ENCODE peak calls at places on chromosomes 13 and 19, in ten cellular contexts. One of them, this sample, is unnamed.

GRCh38 chr13:39364797-39365468 is 238.1 kb downstream of the LHFPL6 start:
- DNase-seq in breast epithelium: no peak
- DNase-seq in IMR-90: peak; percentile 48
- DNase-seq in GM12878: no peak
- DNase-seq in ovary: no peak
- DNase-seq in tibial nerve: no peak
- DNase-seq in suprapubic skin: no peak
- DNase-seq in transverse colon: no peak
- DNase-seq in endothelial cell of umbilical vein: no peak
- DNase-seq in uterus: no peak
- DNase-seq in this sample: no peak

GRCh38 chr13:25196971-25197370 is 24.9 kb upstream of the AMER2 start:
- DNase-seq in breast epithelium: no peak
- DNase-seq in IMR-90: no peak
- DNase-seq in GM12878: no peak
- DNase-seq in ovary: no peak
- DNase-seq in tibial nerve: no peak
- DNase-seq in suprapubic skin: no peak
- DNase-seq in transverse colon: no peak
- DNase-seq in endothelial cell of umbilical vein: no peak
- DNase-seq in uterus: no peak
- DNase-seq in this sample: no peak

GRCh38 chr19:13846533-13847032 is 30.4 kb upstream of the NANOS3 start:
- DNase-seq in breast epithelium: peak; percentile 85
- DNase-seq in IMR-90: peak; percentile 93
- DNase-seq in GM12878: peak; percentile 85
- DNase-seq in ovary: peak; percentile 67
- DNase-seq in tibial nerve: peak; percentile 54
- DNase-seq in suprapubic skin: peak; percentile 98
- DNase-seq in transverse colon: peak; percentile 93
- DNase-seq in endothelial cell of umbilical vein: peak; percentile 88
- DNase-seq in uterus: peak; percentile 80
- DNase-seq in this sample: peak; percentile 61

GRCh38 chr13:109163052-109163413 is 533.6 kb downstream of the MYO16 start:
- DNase-seq in breast epithelium: no peak
- DNase-seq in IMR-90: no peak
- DNase-seq in GM12878: no peak
- DNase-seq in ovary: no peak
- DNase-seq in tibial nerve: no peak
- DNase-seq in suprapubic skin: no peak
- DNase-seq in transverse colon: no peak
- DNase-seq in endothelial cell of umbilical vein: no peak
- DNase-seq in uterus: no peak
- DNase-seq in this sample: no peak

GRCh38 chr13:80132741-80133601 is 208.0 kb downstream of the SPRY2 start:
- DNase-seq in breast epithelium: no peak
- DNase-seq in IMR-90: peak; percentile 62
- DNase-seq in GM12878: no peak
- DNase-seq in ovary: peak; percentile 22
- DNase-seq in tibial nerve: peak; percentile 44
- DNase-seq in suprapubic skin: peak; percentile 60
- DNase-seq in transverse colon: peak; percentile 77
- DNase-seq in endothelial cell of umbilical vein: peak; percentile 84
- DNase-seq in uterus: peak; percentile 47
- DNase-seq in this sample: peak; percentile 72

GRCh38 chr19:57708641-57709354 is at the start of gene ZNF154:
- DNase-seq in breast epithelium: no peak
- DNase-seq in IMR-90: peak; percentile 67
- DNase-seq in GM12878: no peak
- DNase-seq in ovary: peak; percentile 18
- DNase-seq in tibial nerve: no peak
- DNase-seq in suprapubic skin: no peak
- DNase-seq in transverse colon: peak; percentile 48
- DNase-seq in endothelial cell of umbilical vein: peak; percentile 36
- DNase-seq in uterus: no peak
- DNase-seq in this sample: peak; percentile 41

GRCh38 chr19:42121666-42122069 is 10.6 kb downstream of the POU2F2 start:
- DNase-seq in breast epithelium: no peak
- DNase-seq in IMR-90: peak; percentile 88
- DNase-seq in GM12878: peak; percentile 52
- DNase-seq in ovary: no peak
- DNase-seq in tibial nerve: peak; percentile 33
- DNase-seq in suprapubic skin: no peak
- DNase-seq in transverse colon: peak; percentile 59
- DNase-seq in endothelial cell of umbilical vein: peak; percentile 93
- DNase-seq in uterus: peak; percentile 20
- DNase-seq in this sample: peak; percentile 18

GRCh38 chr19:3116621-3117020 is 19.2 kb upstream of the GNA15 start:
- DNase-seq in breast epithelium: no peak
- DNase-seq in IMR-90: no peak
- DNase-seq in GM12878: no peak
- DNase-seq in ovary: no peak
- DNase-seq in tibial nerve: no peak
- DNase-seq in suprapubic skin: no peak
- DNase-seq in transverse colon: no peak
- DNase-seq in endothelial cell of umbilical vein: no peak
- DNase-seq in uterus: no peak
- DNase-seq in this sample: no peak

GRCh38 chr13:50167224-50167947 is 152.1 kb downstream of the KCNRG start:
- DNase-seq in breast epithelium: no peak
- DNase-seq in IMR-90: no peak
- DNase-seq in GM12878: no peak
- DNase-seq in ovary: no peak
- DNase-seq in tibial nerve: no peak
- DNase-seq in suprapubic skin: no peak
- DNase-seq in transverse colon: no peak
- DNase-seq in endothelial cell of umbilical vein: no peak
- DNase-seq in uterus: no peak
- DNase-seq in this sample: no peak
- TF ChIP-seq POLR2A in breast epithelium: no peak
- TF ChIP-seq POLR2A in IMR-90: no peak
- TF ChIP-seq POLR2A in GM12878: no peak
- TF ChIP-seq POLR2A in ovary: no peak
- TF ChIP-seq POLR2A in tibial nerve: no peak
- TF ChIP-seq POLR2A in suprapubic skin: no peak
- TF ChIP-seq POLR2A in transverse colon: no peak
- TF ChIP-seq POLR2A in endothelial cell of umbilical vein: no peak
- TF ChIP-seq POLR2A in uterus: no peak
- TF ChIP-seq POLR2A in this sample: no peak

GRCh38 chr19:4414144-4414799 is 11.8 kb downstream of the CHAF1A start:
- DNase-seq in breast epithelium: no peak
- DNase-seq in IMR-90: peak; percentile 55
- DNase-seq in GM12878: no peak
- DNase-seq in ovary: peak; percentile 47
- DNase-seq in tibial nerve: no peak
- DNase-seq in suprapubic skin: no peak
- DNase-seq in transverse colon: no peak
- DNase-seq in endothelial cell of umbilical vein: no peak
- DNase-seq in uterus: no peak
- DNase-seq in this sample: no peak

GRCh38 chr19:4413588-4413987 is 11.1 kb downstream of the CHAF1A start:
- DNase-seq in breast epithelium: no peak
- DNase-seq in IMR-90: no peak
- DNase-seq in GM12878: no peak
- DNase-seq in ovary: no peak
- DNase-seq in tibial nerve: no peak
- DNase-seq in suprapubic skin: no peak
- DNase-seq in transverse colon: no peak
- DNase-seq in endothelial cell of umbilical vein: no peak
- DNase-seq in uterus: no peak
- DNase-seq in this sample: no peak

GRCh38 chr19:4406626-4407025 is 4.2 kb downstream of the CHAF1A start:
- DNase-seq in breast epithelium: no peak
- DNase-seq in IMR-90: no peak
- DNase-seq in GM12878: no peak
- DNase-seq in ovary: no peak
- DNase-seq in tibial nerve: no peak
- DNase-seq in suprapubic skin: no peak
- DNase-seq in transverse colon: no peak
- DNase-seq in endothelial cell of umbilical vein: no peak
- DNase-seq in uterus: no peak
- DNase-seq in this sample: no peak

GRCh38 chr19:4405977-4406376 is 3.5 kb downstream of the CHAF1A start:
- DNase-seq in breast epithelium: no peak
- DNase-seq in IMR-90: no peak
- DNase-seq in GM12878: no peak
- DNase-seq in ovary: no peak
- DNase-seq in tibial nerve: no peak
- DNase-seq in suprapubic skin: no peak
- DNase-seq in transverse colon: no peak
- DNase-seq in endothelial cell of umbilical vein: no peak
- DNase-seq in uterus: no peak
- DNase-seq in this sample: no peak

GRCh38 chr19:4409123-4409933 is 6.9 kb downstream of the CHAF1A start:
- DNase-seq in breast epithelium: no peak
- DNase-seq in IMR-90: no peak
- DNase-seq in GM12878: no peak
- DNase-seq in ovary: no peak
- DNase-seq in tibial nerve: no peak
- DNase-seq in suprapubic skin: no peak
- DNase-seq in transverse colon: no peak
- DNase-seq in endothelial cell of umbilical vein: no peak
- DNase-seq in uterus: no peak
- DNase-seq in this sample: no peak
- TF ChIP-seq POLR2A in breast epithelium: no peak
- TF ChIP-seq POLR2A in IMR-90: no peak
- TF ChIP-seq POLR2A in GM12878: peak; percentile 29
- TF ChIP-seq POLR2A in ovary: no peak
- TF ChIP-seq POLR2A in tibial nerve: no peak
- TF ChIP-seq POLR2A in suprapubic skin: no peak
- TF ChIP-seq POLR2A in transverse colon: no peak
- TF ChIP-seq POLR2A in endothelial cell of umbilical vein: no peak
- TF ChIP-seq POLR2A in uterus: no peak
- TF ChIP-seq POLR2A in this sample: no peak

DNA sequence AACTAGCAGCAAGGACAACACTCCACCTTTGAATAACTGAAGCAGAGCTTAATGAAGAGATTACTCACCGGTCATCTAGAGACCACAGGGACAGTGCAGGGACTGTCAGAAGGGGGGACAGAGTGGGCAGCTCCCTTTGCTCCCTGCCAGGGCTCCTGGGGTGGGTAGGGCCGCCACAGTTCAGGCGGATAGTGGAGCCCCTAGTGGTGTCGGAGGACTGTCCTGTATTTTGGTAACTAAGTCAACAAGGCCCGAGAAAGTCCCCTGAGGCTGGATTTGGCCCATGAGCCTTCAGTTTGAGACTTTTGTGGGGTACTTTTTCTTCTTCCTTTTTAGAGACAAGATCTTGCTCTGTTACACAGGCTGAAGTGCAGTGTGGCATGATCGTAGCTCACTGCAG is 44.6 kb downstream of the GJA3 start:
- DNase-seq in breast epithelium: no peak
- DNase-seq in IMR-90: no peak
- DNase-seq in GM12878: no peak
- DNase-seq in ovary: no peak
- DNase-seq in tibial nerve: no peak
- DNase-seq in suprapubic skin: no peak
- DNase-seq in transverse colon: no peak
- DNase-seq in endothelial cell of umbilical vein: no peak
- DNase-seq in uterus: no peak
- DNase-seq in this sample: no peak
- TF ChIP-seq POLR2A in breast epithelium: no peak
- TF ChIP-seq POLR2A in IMR-90: no peak
- TF ChIP-seq POLR2A in GM12878: no peak
- TF ChIP-seq POLR2A in ovary: no peak
- TF ChIP-seq POLR2A in tibial nerve: no peak
- TF ChIP-seq POLR2A in suprapubic skin: no peak
- TF ChIP-seq POLR2A in transverse colon: no peak
- TF ChIP-seq POLR2A in endothelial cell of umbilical vein: no peak
- TF ChIP-seq POLR2A in uterus: no peak
- TF ChIP-seq POLR2A in this sample: no peak

GRCh38 chr13:106836186-106836802 is 268.4 kb upstream of the ARGLU1 start:
- DNase-seq in breast epithelium: no peak
- DNase-seq in IMR-90: no peak
- DNase-seq in GM12878: no peak
- DNase-seq in ovary: no peak
- DNase-seq in tibial nerve: no peak
- DNase-seq in suprapubic skin: no peak
- DNase-seq in transverse colon: no peak
- DNase-seq in endothelial cell of umbilical vein: no peak
- DNase-seq in uterus: no peak
- DNase-seq in this sample: no peak

GRCh38 chr13:106835477-106835876 is 267.5 kb upstream of the ARGLU1 start:
- DNase-seq in breast epithelium: no peak
- DNase-seq in IMR-90: no peak
- DNase-seq in GM12878: no peak
- DNase-seq in ovary: no peak
- DNase-seq in tibial nerve: no peak
- DNase-seq in suprapubic skin: no peak
- DNase-seq in transverse colon: no peak
- DNase-seq in endothelial cell of umbilical vein: peak; percentile 2
- DNase-seq in uterus: no peak
- DNase-seq in this sample: no peak
- TF ChIP-seq POLR2A in breast epithelium: no peak
- TF ChIP-seq POLR2A in IMR-90: no peak
- TF ChIP-seq POLR2A in GM12878: no peak
- TF ChIP-seq POLR2A in ovary: no peak
- TF ChIP-seq POLR2A in tibial nerve: no peak
- TF ChIP-seq POLR2A in suprapubic skin: no peak
- TF ChIP-seq POLR2A in transverse colon: no peak
- TF ChIP-seq POLR2A in endothelial cell of umbilical vein: no peak
- TF ChIP-seq POLR2A in uterus: no peak
- TF ChIP-seq POLR2A in this sample: no peak

GRCh38 chr19:56217039-56217949 is 15.2 kb downstream of the ZSCAN5C start:
- DNase-seq in breast epithelium: no peak
- DNase-seq in IMR-90: peak; percentile 4
- DNase-seq in GM12878: no peak
- DNase-seq in ovary: no peak
- DNase-seq in tibial nerve: no peak
- DNase-seq in suprapubic skin: no peak
- DNase-seq in transverse colon: no peak
- DNase-seq in endothelial cell of umbilical vein: peak; percentile 29
- DNase-seq in uterus: no peak
- DNase-seq in this sample: peak; percentile 22

GRCh38 chr19:56221851-56222250 is 19.8 kb downstream of the ZSCAN5C start:
- DNase-seq in breast epithelium: no peak
- DNase-seq in IMR-90: no peak
- DNase-seq in GM12878: no peak
- DNase-seq in ovary: no peak
- DNase-seq in tibial nerve: no peak
- DNase-seq in suprapubic skin: no peak
- DNase-seq in transverse colon: no peak
- DNase-seq in endothelial cell of umbilical vein: no peak
- DNase-seq in uterus: no peak
- DNase-seq in this sample: no peak

GRCh38 chr19:56223481-56223880 is 21.4 kb downstream of the ZSCAN5C start:
- DNase-seq in breast epithelium: no peak
- DNase-seq in IMR-90: no peak
- DNase-seq in GM12878: no peak
- DNase-seq in ovary: no peak
- DNase-seq in tibial nerve: no peak
- DNase-seq in suprapubic skin: no peak
- DNase-seq in transverse colon: no peak
- DNase-seq in endothelial cell of umbilical vein: no peak
- DNase-seq in uterus: no peak
- DNase-seq in this sample: no peak

GRCh38 chr19:56222901-56223300 is 20.8 kb downstream of the ZSCAN5C start:
- DNase-seq in breast epithelium: no peak
- DNase-seq in IMR-90: no peak
- DNase-seq in GM12878: no peak
- DNase-seq in ovary: no peak
- DNase-seq in tibial nerve: no peak
- DNase-seq in suprapubic skin: no peak
- DNase-seq in transverse colon: no peak
- DNase-seq in endothelial cell of umbilical vein: no peak
- DNase-seq in uterus: no peak
- DNase-seq in this sample: no peak
- TF ChIP-seq POLR2A in breast epithelium: no peak
- TF ChIP-seq POLR2A in IMR-90: no peak
- TF ChIP-seq POLR2A in GM12878: no peak
- TF ChIP-seq POLR2A in ovary: no peak
- TF ChIP-seq POLR2A in tibial nerve: no peak
- TF ChIP-seq POLR2A in suprapubic skin: no peak
- TF ChIP-seq POLR2A in transverse colon: no peak
- TF ChIP-seq POLR2A in endothelial cell of umbilical vein: no peak
- TF ChIP-seq POLR2A in uterus: no peak
- TF ChIP-seq POLR2A in this sample: no peak

This sample was measured in testis.